ENCODE peak calls at places on chromosomes 5 and 9, in seven cellular contexts. D, Y, K, Q, S, A and N are unnamed samples.

GRCh38 chr9:117705386-117705785 is 1.2 kb downstream of the TLR4 start:
- DNase-seq in A (no peak), Y (no peak), Q (no peak), K (no peak), D (no peak), S (no peak), N (no peak)

GRCh38 chr5:133643365-133643764 is 31.0 kb upstream of the FSTL4 start:
- DNase-seq in Q (no peak), D (peak), Y (no peak), A (no peak), K (no peak), S (no peak), N (no peak)

GRCh38 chr5:73797142-73797530 is 171.1 kb downstream of the ARHGEF28 start:
- DNase-seq in D (no peak), S (no peak), K (no peak), Y (no peak), A (no peak), Q (no peak), N (no peak)

GRCh38 chr9:108534741-108535140 is 321.0 kb downstream of the ACTL7B start:
- DNase-seq in S (peak), K (no peak), Q (no peak), A (no peak), D (no peak), Y (no peak), N (peak)

GRCh38 chr9:115595951-115596742 is 478.2 kb upstream of the TNC start:
- DNase-seq in S (no peak), Y (no peak), K (no peak), Q (no peak), D (no peak), A (no peak), N (no peak)

GRCh38 chr9:129879103-129879699 is 43.9 kb downstream of the USP20 start:
- DNase-seq in K (no peak), D (no peak), S (no peak), Y (no peak), A (no peak), Q (no peak), N (no peak)

GRCh38 chr5:156475831-156476551 is 149.0 kb downstream of the SGCD start:
- DNase-seq in Y (no peak), A (no peak), S (peak), D (no peak), K (no peak), Q (peak), N (peak)

GRCh38 chr5:10432059-10433008 is 9.3 kb upstream of the ROPN1L start:
- DNase-seq in S (no peak), A (no peak), Y (no peak), Q (no peak), D (no peak), K (no peak), N (no peak)

GRCh38 chr5:128519830-128520229 is 18.2 kb downstream of the FBN2 start:
- DNase-seq in K (no peak), Q (no peak), A (no peak), Y (no peak), S (no peak), D (no peak), N (no peak)

GRCh38 chr9:79567671-79568098 is 4.1 kb upstream of the TLE4 start:
- DNase-seq in S (no peak), A (no peak), K (no peak), Q (no peak), Y (no peak), D (peak), N (peak)

GRCh38 chr5:137280656-137281055 is 218.5 kb downstream of the SPOCK1 start:
- DNase-seq in Y (no peak), S (no peak), Q (no peak), D (no peak), K (no peak), A (no peak), N (no peak)

GRCh38 chr9:111903996-111904395 is 7.4 kb downstream of the UGCG start:
- DNase-seq in S (no peak), Q (no peak), K (no peak), Y (no peak), A (no peak), D (no peak), N (no peak)

GRCh38 chr5:39578887-39579497 is 154.2 kb upstream of the DAB2 start:
- DNase-seq in S (no peak), D (no peak), Q (no peak), A (no peak), Y (no peak), K (no peak), N (peak)

GRCh38 chr9:74770508-74771261 is 117.0 kb downstream of the TRPM6 start:
- DNase-seq in Y (peak), K (no peak), S (peak), Q (no peak), A (peak), D (no peak), N (peak)
- TF ChIP-seq CTCF in Y (peak), K (no peak), S (peak), Q (peak), A (peak), D (no peak), N (peak)

GRCh38 chr5:114297915-114298314 is 64.0 kb upstream of the KCNN2 start:
- DNase-seq in Q (no peak), Y (no peak), S (no peak), A (no peak), D (no peak), K (no peak), N (no peak)
- TF ChIP-seq CTCF in Q (no peak), Y (no peak), S (no peak), A (no peak), D (no peak), K (no peak), N (no peak)

GRCh38 chr5:4866131-4866659 is 273.9 kb upstream of the ADAMTS16 start:
- DNase-seq in A (no peak), Q (no peak), S (no peak), Y (no peak), D (no peak), K (no peak), N (no peak)

GRCh38 chr5:4857761-4858160 is 282.4 kb upstream of the ADAMTS16 start:
- DNase-seq in Y (no peak), A (no peak), Q (no peak), S (no peak), K (no peak), D (no peak), N (peak)

GRCh38 chr5:4866817-4867216 is 273.3 kb upstream of the ADAMTS16 start:
- DNase-seq in D (no peak), A (no peak), K (no peak), Q (no peak), Y (no peak), S (no peak), N (no peak)

GRCh38 chr5:4859489-4860211 is 280.5 kb upstream of the ADAMTS16 start:
- DNase-seq in Y (no peak), A (no peak), Q (no peak), S (no peak), K (no peak), D (peak), N (no peak)

GRCh38 chr5:4862500-4862899 is 277.6 kb upstream of the ADAMTS16 start:
- DNase-seq in A (no peak), K (no peak), S (peak), Y (no peak), Q (peak), D (no peak), N (peak)
- TF ChIP-seq CTCF in A (no peak), K (no peak), S (peak), Y (peak), Q (peak), D (no peak), N (peak)

DNA sequence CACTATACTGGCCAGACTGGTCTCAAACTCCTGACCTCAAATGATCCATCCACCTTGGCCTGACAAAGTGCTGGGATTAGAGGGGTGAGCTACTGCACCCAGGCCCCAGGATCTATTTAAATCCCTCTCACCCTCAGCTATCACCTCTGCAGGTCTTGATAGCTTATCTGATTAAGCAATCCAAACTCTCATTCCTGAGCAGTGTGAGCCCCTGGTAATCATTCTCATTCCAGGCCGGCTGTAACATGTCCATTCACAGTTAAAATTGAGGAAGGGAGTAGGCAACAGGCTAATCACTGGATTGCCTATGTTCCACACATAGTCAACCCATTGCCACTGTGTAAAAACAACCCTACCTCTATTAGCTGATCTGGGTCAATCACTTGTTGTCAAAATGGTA is 111.1 kb downstream of the AGTPBP1 start:
- DNase-seq in D (no peak), Y (no peak), S (no peak), K (no peak), Q (no peak), A (no peak), N (no peak)
- TF ChIP-seq CTCF in D (no peak), Y (no peak), S (no peak), K (no peak), Q (no peak), A (no peak), N (no peak)

GRCh38 chr9:4984571-4985375 is at the start of gene JAK2:
- DNase-seq in S (peak), A (peak), Q (peak), D (peak), Y (peak), K (peak), N (peak)
- TF ChIP-seq CTCF in S (peak), A (peak), Q (peak), D (peak), Y (peak), K (peak), N (peak)